ENCODE peak calls at places on chromosomes 4 and X, in ten cellular contexts. Q is tibial nerve, O is transverse colon, K is HepG2, Y is prostate gland, G is NB4, U is K562, I is endothelial cell of umbilical vein, T is sigmoid colon, W is Peyer's patch. E is an unnamed sample.

GRCh38 chrX:2627272-2627867 is 63.7 kb upstream of the CD99 start:
- DNase-seq in K (peak), I (peak), U (peak), T (no peak), G (peak), Q (peak), O (peak), W (peak), Y (peak), E (no peak)

GRCh38 chrX:134718329-134719317 is 60.4 kb upstream of the PLAC1 start:
- DNase-seq in Q (peak), T (peak), Y (peak), W (no peak), U (no peak), I (peak), K (no peak), O (no peak), G (peak), E (peak)

GRCh38 chr4:139728840-139729239 is 63.2 kb downstream of the MGST2 start:
- DNase-seq in G (no peak), Q (no peak), W (no peak), U (no peak), T (no peak), K (peak), I (no peak), Y (no peak), O (peak), E (no peak)

GRCh38 chr4:133148690-133149363 is at the start of gene PCDH10:
- DNase-seq in I (peak), T (peak), U (peak), K (peak), G (no peak), O (peak), Y (peak), W (peak), Q (peak), E (peak)

GRCh38 chr4:185127021-185127925 is 15.8 kb upstream of the SLC25A4 start:
- DNase-seq in W (no peak), T (no peak), K (no peak), O (no peak), G (no peak), Q (no peak), I (peak), Y (peak), U (no peak), E (peak)

GRCh38 chr4:139689093-139689722 is 23.6 kb downstream of the MGST2 start:
- DNase-seq in I (no peak), W (peak), U (no peak), G (no peak), K (peak), Y (no peak), O (no peak), T (no peak), Q (no peak), E (no peak)

GRCh38 chrX:111568356-111568755 is 56.9 kb downstream of the SERTM2 start:
- DNase-seq in T (no peak), I (no peak), U (peak), Q (no peak), O (no peak), G (peak), W (no peak), Y (no peak), K (peak), E (no peak)

GRCh38 chr4:23827971-23828680 is 61.7 kb downstream of the PPARGC1A start:
- DNase-seq in T (no peak), Y (no peak), K (no peak), Q (no peak), W (no peak), U (no peak), O (no peak), I (no peak), G (peak), E (no peak)

GRCh38 chr4:127632420-127633403 is at the start of gene INTU:
- DNase-seq in Q (peak), Y (peak), W (peak), T (peak), O (peak), I (peak), K (peak), G (peak), U (peak), E (peak)

GRCh38 chr4:21753084-21753760 is 195.3 kb downstream of the KCNIP4 start:
- DNase-seq in Q (no peak), K (no peak), Y (no peak), U (no peak), I (no peak), T (no peak), O (no peak), W (no peak), G (no peak), E (no peak)

GRCh38 chrX:43096830-43097229 is 318.9 kb upstream of the PPP1R2C start:
- DNase-seq in I (no peak), Q (no peak), K (no peak), G (no peak), T (no peak), O (no peak), U (no peak), Y (no peak), W (no peak), E (no peak)

GRCh38 chr4:108315699-108316098 is 147.0 kb upstream of the LEF1 start:
- DNase-seq in T (no peak), O (no peak), Y (no peak), G (no peak), K (no peak), U (no peak), I (no peak), Q (no peak), W (no peak), E (no peak)

GRCh38 chr4:149885896-149886295 is 70.3 kb upstream of the IQCM start:
- DNase-seq in K (no peak), G (no peak), U (no peak), Y (no peak), T (no peak), I (no peak), W (no peak), O (no peak), Q (no peak), E (no peak)

GRCh38 chrX:106917830-106918500 is 2.2 kb upstream of the CLDN2 start:
- DNase-seq in G (no peak), K (no peak), Q (no peak), T (no peak), W (no peak), U (no peak), Y (no peak), I (peak), O (no peak), E (no peak)

GRCh38 chrX:120790118-120790517 is 85.5 kb downstream of the CT47B1 start:
- DNase-seq in I (peak), O (peak), T (peak), G (peak), Q (peak), K (peak), U (peak), W (peak), Y (peak), E (peak)

GRCh38 chr4:21802406-21802805 is 146.2 kb downstream of the KCNIP4 start:
- DNase-seq in I (peak), K (no peak), O (no peak), U (no peak), G (no peak), Q (no peak), T (no peak), W (no peak), Y (no peak), E (no peak)

GRCh38 chrX:72620550-72621145 is 48.0 kb upstream of the HDAC8 start:
- DNase-seq in K (peak), U (peak), G (peak), Q (peak), Y (peak), T (peak), O (peak), I (peak), W (peak), E (no peak)

GRCh38 chr4:7421356-7422097 is 13.2 kb downstream of the PSAPL1 start:
- DNase-seq in Y (no peak), G (no peak), O (no peak), K (no peak), W (peak), I (no peak), U (no peak), Q (no peak), T (peak), E (no peak)

GRCh38 chrX:72269671-72270251 is 7.3 kb downstream of the RPS4X start:
- DNase-seq in T (no peak), Y (no peak), O (no peak), W (no peak), I (peak), K (no peak), Q (no peak), U (no peak), G (peak), E (no peak)

GRCh38 chr4:88419874-88420273 is 37.0 kb upstream of the HERC5 start:
- DNase-seq in U (no peak), K (no peak), T (no peak), G (no peak), O (no peak), Q (no peak), I (no peak), Y (no peak), W (no peak), E (no peak)

GRCh38 chr4:140090215-140090731 is 63.7 kb downstream of the MAML3 start:
- DNase-seq in O (no peak), Y (no peak), Q (no peak), U (no peak), K (peak), I (peak), T (no peak), W (no peak), G (no peak), E (no peak)

GRCh38 chrX:119655125-119655524 is 37.8 kb downstream of the SEPTIN6 start:
- DNase-seq in K (no peak), Q (no peak), W (no peak), Y (no peak), U (peak), O (no peak), I (peak), T (no peak), G (peak), E (no peak)

GRCh38 chrX:110038900-110039299 is 36.0 kb downstream of the TMEM164 start:
- DNase-seq in O (no peak), U (no peak), Q (no peak), Y (no peak), G (no peak), T (no peak), I (no peak), W (no peak), K (no peak), E (no peak)
- TF ChIP-seq POLR2A in O (no peak), U (no peak), Q (no peak), Y (no peak), G (no peak), T (no peak), I (no peak), W (no peak), K (no peak), E (no peak)

GRCh38 chrX:53071604-53072417 is 10.4 kb upstream of the TSPYL2 start:
- DNase-seq in T (peak), W (peak), Q (peak), G (peak), O (peak), Y (peak), U (peak), I (peak), K (peak), E (peak)
- TF ChIP-seq POLR2A in T (no peak), W (no peak), Q (peak), G (no peak), O (peak), Y (no peak), U (no peak), I (no peak), K (no peak), E (no peak)

DNA sequence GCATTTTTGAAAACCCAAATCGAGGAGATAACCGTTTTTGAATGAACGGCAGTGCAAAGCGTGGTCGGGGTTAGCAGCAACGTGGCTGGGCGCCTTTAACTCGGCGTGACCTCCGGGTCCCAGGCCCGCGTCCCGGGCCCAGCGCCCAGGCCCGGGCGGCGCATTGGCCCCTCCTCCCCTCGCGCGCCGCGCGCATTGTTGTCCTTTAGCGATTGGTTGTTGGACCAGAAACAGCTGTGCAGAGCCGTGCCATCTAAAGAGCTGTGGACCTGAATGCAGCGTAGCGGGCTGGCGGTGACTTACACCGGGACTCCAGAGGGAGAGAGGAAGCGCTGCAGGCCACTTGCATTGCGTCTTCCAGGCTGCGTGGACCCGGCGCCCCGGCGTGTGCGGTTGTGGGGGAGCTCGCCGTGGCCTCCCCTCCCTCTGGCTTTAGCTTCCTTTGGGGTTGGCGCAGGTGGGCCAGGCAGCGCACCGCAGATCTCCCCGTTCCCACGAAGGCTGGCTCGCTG is at the start of gene STOX2:
- DNase-seq in T (peak), Y (peak), O (peak), I (peak), Q (peak), K (peak), G (peak), U (no peak), W (peak), E (no peak)
- TF ChIP-seq POLR2A in T (no peak), Y (peak), O (no peak), I (no peak), Q (peak), K (no peak), G (no peak), U (no peak), W (no peak), E (no peak)

DNA sequence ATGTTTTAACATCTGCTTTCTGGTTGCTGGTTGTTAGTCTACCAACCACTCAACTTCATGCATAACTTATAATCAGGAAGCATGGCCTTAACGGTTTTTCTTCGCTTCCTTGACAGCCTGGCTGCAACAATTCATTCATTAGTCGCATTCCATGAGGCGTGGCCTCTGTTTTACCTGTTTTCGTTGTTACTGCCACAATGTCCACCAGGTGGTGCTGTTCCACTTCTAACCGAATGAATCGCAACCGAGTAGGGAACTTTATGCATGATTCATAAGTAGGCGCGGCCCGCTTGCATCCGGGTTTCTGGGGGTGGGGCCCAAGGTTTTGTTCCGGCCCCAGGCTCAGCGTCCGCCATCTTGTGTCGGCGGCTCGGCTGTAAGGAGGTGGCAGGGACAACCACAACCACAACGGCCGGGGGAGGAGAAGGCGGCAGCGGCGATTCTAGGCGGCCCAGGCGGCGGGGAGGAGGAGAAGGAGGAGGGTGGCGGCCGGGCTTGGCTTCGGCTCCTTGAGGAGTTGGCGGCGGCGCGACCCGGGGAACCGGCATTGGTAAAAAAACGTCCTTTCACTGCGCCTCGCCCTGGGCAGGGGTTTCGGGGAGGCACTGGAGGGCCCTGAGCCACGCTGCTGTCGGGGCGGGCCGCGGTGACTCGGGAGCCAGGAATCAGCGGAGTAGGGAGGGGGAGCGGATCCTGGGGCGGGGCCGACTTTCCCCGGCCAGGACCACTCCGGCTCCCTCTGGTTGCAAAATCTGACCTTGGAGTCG is at the start of gene UBA1:
- DNase-seq in K (peak), Y (peak), Q (peak), T (peak), O (peak), G (peak), U (peak), W (peak), I (peak), E (peak)
- TF ChIP-seq POLR2A in K (peak), Y (peak), Q (peak), T (peak), O (peak), G (peak), U (peak), W (peak), I (peak), E (peak)

DNA sequence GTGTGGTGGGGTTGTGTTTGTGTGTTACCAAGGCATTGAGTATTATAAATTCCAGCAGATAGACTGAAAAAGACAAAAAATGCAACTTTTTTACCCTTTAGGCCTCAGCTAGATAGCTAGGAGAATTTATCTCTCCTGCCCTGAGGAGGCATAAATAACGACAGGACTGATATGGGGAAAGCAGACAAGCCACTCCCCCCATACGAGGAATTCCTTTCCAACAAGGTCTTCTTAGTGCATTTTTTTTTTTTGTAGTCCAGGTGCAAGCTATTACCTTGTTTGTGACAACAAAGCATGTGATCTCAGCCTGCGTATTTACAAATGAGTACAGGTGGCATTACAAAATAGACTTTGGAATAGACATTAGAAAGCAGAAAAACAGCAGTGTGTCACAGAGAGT is 265.2 kb upstream of the ADGRL3 start:
- DNase-seq in Q (no peak), O (no peak), U (no peak), T (no peak), I (no peak), Y (no peak), W (no peak), G (no peak), K (no peak), E (no peak)
- TF ChIP-seq POLR2A in Q (no peak), O (no peak), U (no peak), T (no peak), I (no peak), Y (no peak), W (no peak), G (no peak), K (no peak), E (no peak)

E was measured in erythroblast.